ENCODE peak calls at places on chromosome 22, in four cellular contexts. I is GM12891, B is IMR-90, G is neural progenitor cell. T is an unnamed sample.

GRCh38 chr22:49016909-49017768 is 810.5 kb downstream of the BRD1 start:
- DNase-seq in I (no peak), G (no peak), B (no peak), T (no peak)

GRCh38 chr22:47550524-47551437 is 788.3 kb downstream of the TBC1D22A start:
- DNase-seq in G (no peak), I (no peak), B (no peak), T (no peak)

GRCh38 chr22:48198489-48199459 is 1436.3 kb downstream of the TBC1D22A start:
- DNase-seq in G (no peak), I (no peak), B (no peak), T (no peak)

GRCh38 chr22:37636186-37636948 is 3.1 kb upstream of the SH3BP1 start:
- DNase-seq in B (peak), I (no peak), G (no peak), T (peak)

GRCh38 chr22:23531283-23531921 is 48.7 kb downstream of the IGLL1 start:
- DNase-seq in I (no peak), G (no peak), B (no peak), T (no peak)

GRCh38 chr22:39353346-39353745 is 3.6 kb downstream of the SYNGR1 start:
- DNase-seq in G (no peak), I (no peak), B (no peak), T (peak)

GRCh38 chr22:23533771-23534191 is 46.3 kb downstream of the IGLL1 start:
- DNase-seq in B (no peak), I (no peak), G (no peak), T (no peak)

GRCh38 chr22:43723816-43724215 is 88.3 kb downstream of the EFCAB6 start:
- DNase-seq in G (no peak), B (peak), I (no peak), T (peak)

GRCh38 chr22:46791201-46791731 is 28.8 kb downstream of the TBC1D22A start:
- DNase-seq in I (no peak), B (peak), G (no peak), T (peak)

GRCh38 chr22:49867303-49868250 is 13.9 kb downstream of the ZBED4 start:
- DNase-seq in G (no peak), I (no peak), B (no peak), T (no peak)

GRCh38 chr22:38850941-38851849 is 7.4 kb upstream of the NPTXR start:
- DNase-seq in I (no peak), G (no peak), B (peak), T (peak)

GRCh38 chr22:44026066-44026629 is 2.0 kb downstream of the PARVB start:
- DNase-seq in B (no peak), I (no peak), G (no peak), T (peak)

GRCh38 chr22:49243335-49243734 is 584.3 kb downstream of the BRD1 start:
- DNase-seq in I (no peak), B (no peak), G (no peak), T (no peak)

GRCh38 chr22:30078320-30079311 is 1.6 kb upstream of the HORMAD2 start:
- DNase-seq in I (no peak), G (no peak), B (no peak), T (no peak)

GRCh38 chr22:33723915-33724314 is 196.4 kb downstream of the LARGE1 start:
- DNase-seq in B (no peak), I (no peak), G (no peak), T (no peak)

GRCh38 chr22:17980013-17980510 is 44.3 kb downstream of the MICAL3 start:
- DNase-seq in B (no peak), G (no peak), I (no peak), T (no peak)

GRCh38 chr22:31734512-31734911 is 15.4 kb downstream of the PRR14L start:
- DNase-seq in G (no peak), B (peak), I (no peak), T (peak)

GRCh38 chr22:24420072-24420976 is 7.1 kb upstream of the ADORA2A start:
- DNase-seq in I (no peak), G (peak), B (no peak), T (no peak)

GRCh38 chr22:24146190-24146616 is 35.1 kb upstream of the SUSD2 start:
- DNase-seq in I (peak), G (peak), B (peak), T (peak)

GRCh38 chr22:47561115-47561675 is 798.7 kb downstream of the TBC1D22A start:
- DNase-seq in B (no peak), G (no peak), I (no peak), T (no peak)

GRCh38 chr22:46731246-46732040 is 6.6 kb downstream of the CERK start:
- DNase-seq in G (peak), I (no peak), B (no peak), T (no peak)